ENCODE peak calls at places on chromosomes 2 and 18, in eight cellular contexts. G, Y, T, A, M, J, W and S are unnamed samples.

GRCh38 chr2:6309415-6310185 is 556.1 kb downstream of the CMPK2 start:
- DNase-seq in A (no peak), J (no peak), G (no peak), W (no peak), T (no peak), M (no peak), Y (no peak), S (no peak)

GRCh38 chr2:227411320-227411989 is 23.7 kb upstream of the SCYGR1 start:
- DNase-seq in J (peak; percentile 74), Y (peak; percentile 92), M (no peak), A (no peak), G (no peak), W (peak; percentile 66), T (no peak), S (no peak)

GRCh38 chr2:54728669-54729120 is 5.2 kb downstream of the EML6 start:
- DNase-seq in Y (peak; percentile 86), J (peak; percentile 92), W (peak; percentile 94), G (peak; percentile 34), M (peak; percentile 47), A (no peak), T (no peak), S (no peak)

GRCh38 chr2:39050109-39050508 is 70.7 kb downstream of the SOS1 start:
- DNase-seq in A (no peak), J (peak; percentile 3), M (no peak), Y (peak; percentile 33), T (no peak), G (no peak), W (peak; percentile 26), S (peak; percentile 44)

GRCh38 chr2:83972123-83972522 is 487.0 kb downstream of the SUCLG1 start:
- DNase-seq in J (no peak), A (no peak), Y (no peak), G (no peak), T (no peak), M (no peak), W (no peak), S (no peak)

GRCh38 chr2:239905884-239906654 is 119.1 kb downstream of the NDUFA10 start:
- DNase-seq in Y (no peak), W (no peak), M (no peak), T (no peak), G (no peak), J (no peak), A (no peak), S (no peak)

GRCh38 chr2:226017534-226017933 is 618.0 kb downstream of the NYAP2 start:
- DNase-seq in Y (no peak), A (no peak), G (no peak), M (no peak), J (no peak), T (no peak), W (no peak), S (no peak)

GRCh38 chr2:58571181-58571852 is 330.2 kb upstream of the FANCL start:
- DNase-seq in M (peak; percentile 65), J (peak; percentile 88), T (peak; percentile 80), W (peak; percentile 75), G (peak; percentile 73), A (no peak), Y (peak; percentile 80), S (peak; percentile 33)

GRCh38 chr2:39782591-39782990 is 3.5 kb upstream of the THUMPD2 start:
- DNase-seq in T (no peak), Y (no peak), A (no peak), G (no peak), M (no peak), W (no peak), J (no peak), S (no peak)

GRCh38 chr18:8801263-8801901 is 96.0 kb downstream of the MTCL1 start:
- DNase-seq in Y (peak; percentile 94), A (no peak), J (peak; percentile 92), T (no peak), G (peak; percentile 45), M (peak; percentile 62), W (peak; percentile 87), S (no peak)

GRCh38 chr2:51706220-51706619 is 674.3 kb upstream of the NRXN1 start:
- DNase-seq in G (no peak), M (no peak), Y (peak; percentile 21), W (peak; percentile 48), T (no peak), J (no peak), A (no peak), S (no peak)

GRCh38 chr2:72973566-72974435 is 56.5 kb downstream of the EMX1 start:
- DNase-seq in Y (peak; percentile 50), T (peak; percentile 82), A (no peak), M (peak; percentile 36), W (peak; percentile 63), J (peak; percentile 50), G (peak; percentile 58), S (no peak)

GRCh38 chr2:90207454-90208058 is 1516.1 kb downstream of the RPIA start:
- DNase-seq in M (no peak), A (no peak), G (peak; percentile 12), Y (peak; percentile 3), W (no peak), T (peak; percentile 6), J (no peak), S (peak; percentile 12)

GRCh38 chr2:67242456-67242855 is 154.7 kb upstream of the ETAA1 start:
- DNase-seq in Y (no peak), G (no peak), W (no peak), A (no peak), T (no peak), M (no peak), J (no peak), S (no peak)

GRCh38 chr2:96864343-96865091 is 5.4 kb downstream of the SEMA4C start:
- DNase-seq in Y (no peak), G (no peak), A (no peak), T (no peak), M (no peak), W (no peak), J (no peak), S (no peak)

GRCh38 chr2:79638410-79638809 is 125.6 kb downstream of the CTNNA2 start:
- DNase-seq in Y (no peak), J (peak; percentile 3), M (no peak), W (no peak), G (no peak), T (no peak), A (no peak), S (no peak)

GRCh38 chr2:241724975-241725870 is 9.2 kb upstream of the D2HGDH start:
- DNase-seq in Y (no peak), M (no peak), W (no peak), J (no peak), G (no peak), A (no peak), T (no peak), S (no peak)

GRCh38 chr2:130829020-130829419 is 7.7 kb upstream of the ARHGEF4 start:
- DNase-seq in J (peak; percentile 87), W (no peak), Y (peak; percentile 31), M (no peak), A (no peak), T (no peak), G (peak; percentile 76), S (no peak)

GRCh38 chr2:27379840-27380625 is 501 bp downstream of the ZNF513 start:
- DNase-seq in T (no peak), Y (peak; percentile 63), G (no peak), A (no peak), W (peak; percentile 55), M (no peak), J (no peak), S (no peak)

GRCh38 chr2:178328037-178328436 is 122.9 kb downstream of the PRKRA start:
- DNase-seq in A (no peak), J (no peak), Y (peak; percentile 34), T (no peak), W (peak; percentile 88), G (no peak), M (peak; percentile 26), S (no peak)

GRCh38 chr18:7812431-7813063 is 245.4 kb downstream of the PTPRM start:
- DNase-seq in T (peak; percentile 32), Y (peak; percentile 80), M (peak; percentile 83), J (peak; percentile 86), W (peak; percentile 92), A (no peak), G (no peak), S (peak; percentile 41)